ENCODE peak calls at places on chromosome 22, in six cellular contexts. C, Y, M, V, Q and L are unnamed samples.

GRCh38 chr22:32804823-32805585 is 3.5 kb downstream of the TIMP3 start:
- DNase-seq in M (no peak), Y (no peak), C (no peak), V (no peak), Q (peak; percentile 49), L (no peak)

GRCh38 chr22:29693151-29693550 is 26.7 kb upstream of the CABP7 start:
- DNase-seq in Q (no peak), Y (no peak), C (no peak), V (no peak), M (no peak), L (peak; percentile 31)

GRCh38 chr22:17152971-17153370 is 6.1 kb downstream of the HDHD5 start:
- DNase-seq in Q (no peak), M (no peak), C (no peak), Y (no peak), V (peak; percentile 46), L (no peak)

GRCh38 chr22:17949926-17950473 is 74.4 kb downstream of the MICAL3 start:
- DNase-seq in V (no peak), M (no peak), C (no peak), Y (no peak), Q (no peak), L (no peak)

GRCh38 chr22:33578752-33579151 is 341.5 kb downstream of the LARGE1 start:
- DNase-seq in Y (no peak), M (no peak), Q (no peak), V (no peak), C (no peak), L (no peak)

GRCh38 chr22:33851985-33852384 is 68.3 kb downstream of the LARGE1 start:
- DNase-seq in Y (no peak), M (no peak), V (no peak), C (no peak), Q (no peak), L (no peak)

GRCh38 chr22:31530816-31531180 is 34.5 kb downstream of the SFI1 start:
- DNase-seq in M (no peak), Q (no peak), C (no peak), Y (peak; percentile 59), V (no peak), L (no peak)

GRCh38 chr22:32650553-32651345 is 150.8 kb upstream of the TIMP3 start:
- DNase-seq in Y (no peak), C (no peak), Q (no peak), V (no peak), M (peak; percentile 18), L (no peak)

GRCh38 chr22:24965822-24966626 is 13.5 kb downstream of the KIAA1671 start:
- DNase-seq in M (no peak), Y (no peak), C (peak; percentile 74), Q (peak; percentile 86), V (peak; percentile 90), L (peak; percentile 75)

GRCh38 chr22:47132428-47132825 is 370.0 kb downstream of the TBC1D22A start:
- DNase-seq in M (no peak), C (no peak), Q (no peak), Y (no peak), V (no peak), L (no peak)

GRCh38 chr22:36544107-36544620 is 15.2 kb upstream of the EIF3D start:
- DNase-seq in V (no peak), Y (peak; percentile 51), C (no peak), Q (no peak), M (no peak), L (no peak)

GRCh38 chr22:35191412-35191811 is 65.9 kb upstream of the HMGXB4 start:
- DNase-seq in M (no peak), V (no peak), Q (no peak), Y (peak; percentile 32), C (no peak), L (no peak)

GRCh38 chr22:44928064-44928463 is 81.7 kb downstream of the PHF21B start:
- DNase-seq in V (no peak), M (no peak), Q (no peak), C (no peak), Y (no peak), L (no peak)

GRCh38 chr22:30421695-30422480 is 3.7 kb upstream of the MTFP1 start:
- DNase-seq in V (no peak), Q (no peak), M (peak; percentile 25), Y (peak; percentile 23), C (no peak), L (no peak)

GRCh38 chr22:32337015-32337414 is 20.7 kb upstream of the RFPL3 start:
- DNase-seq in M (no peak), Q (no peak), V (no peak), C (no peak), Y (no peak), L (no peak)

GRCh38 chr22:36329217-36330078 is 58.3 kb downstream of the MYH9 start:
- DNase-seq in C (peak; percentile 64), V (peak; percentile 60), Q (peak; percentile 81), M (peak; percentile 64), Y (peak; percentile 96), L (peak; percentile 73)

GRCh38 chr22:31044262-31044861 is 36.8 kb upstream of the SMTN start:
- DNase-seq in V (peak; percentile 61), Y (peak; percentile 77), M (no peak), C (peak; percentile 36), Q (peak; percentile 37), L (peak; percentile 87)

GRCh38 chr22:36055376-36056310 is 27.0 kb upstream of the RBFOX2 start:
- DNase-seq in Y (no peak), C (no peak), V (no peak), Q (no peak), M (no peak), L (no peak)

GRCh38 chr22:33515733-33516297 is 404.5 kb downstream of the LARGE1 start:
- DNase-seq in V (no peak), C (no peak), M (no peak), Y (no peak), Q (no peak), L (no peak)

GRCh38 chr22:24037851-24038765 is 27.0 kb downstream of the CABIN1 start:
- DNase-seq in V (no peak), Q (no peak), M (no peak), Y (no peak), C (no peak), L (no peak)

GRCh38 chr22:43776081-43776670 is 35.9 kb downstream of the EFCAB6 start:
- DNase-seq in C (no peak), M (no peak), V (no peak), Y (no peak), Q (no peak), L (no peak)

GRCh38 chr22:21032843-21033688 is 705 bp upstream of the SLC7A4 start:
- DNase-seq in M (no peak), C (no peak), V (no peak), Q (no peak), Y (no peak), L (no peak)

GRCh38 chr22:40022536-40023225 is 27.9 kb downstream of the FAM83F start:
- DNase-seq in C (no peak), Q (no peak), Y (no peak), M (no peak), V (no peak), L (no peak)
- H3K27me3 ChIP-seq in C (no peaks in the 10 kb centered on the region), Q (no peaks in the 10 kb centered on the region), Y (no peaks in the 10 kb centered on the region), M (no peaks in the 10 kb centered on the region), V (no peaks in the 10 kb centered on the region), L (no peaks in the 10 kb centered on the region)

GRCh38 chr22:37661160-37661924 is 2.8 kb downstream of the PDXP start:
- DNase-seq in Y (peak; percentile 62), M (no peak), V (no peak), Q (no peak), C (no peak), L (no peak)
- TF ChIP-seq CTCF in Y (peak; percentile 64), M (peak; percentile 65), V (no peak), Q (peak; percentile 43), C (peak; percentile 24), L (peak; percentile 8)

DNA sequence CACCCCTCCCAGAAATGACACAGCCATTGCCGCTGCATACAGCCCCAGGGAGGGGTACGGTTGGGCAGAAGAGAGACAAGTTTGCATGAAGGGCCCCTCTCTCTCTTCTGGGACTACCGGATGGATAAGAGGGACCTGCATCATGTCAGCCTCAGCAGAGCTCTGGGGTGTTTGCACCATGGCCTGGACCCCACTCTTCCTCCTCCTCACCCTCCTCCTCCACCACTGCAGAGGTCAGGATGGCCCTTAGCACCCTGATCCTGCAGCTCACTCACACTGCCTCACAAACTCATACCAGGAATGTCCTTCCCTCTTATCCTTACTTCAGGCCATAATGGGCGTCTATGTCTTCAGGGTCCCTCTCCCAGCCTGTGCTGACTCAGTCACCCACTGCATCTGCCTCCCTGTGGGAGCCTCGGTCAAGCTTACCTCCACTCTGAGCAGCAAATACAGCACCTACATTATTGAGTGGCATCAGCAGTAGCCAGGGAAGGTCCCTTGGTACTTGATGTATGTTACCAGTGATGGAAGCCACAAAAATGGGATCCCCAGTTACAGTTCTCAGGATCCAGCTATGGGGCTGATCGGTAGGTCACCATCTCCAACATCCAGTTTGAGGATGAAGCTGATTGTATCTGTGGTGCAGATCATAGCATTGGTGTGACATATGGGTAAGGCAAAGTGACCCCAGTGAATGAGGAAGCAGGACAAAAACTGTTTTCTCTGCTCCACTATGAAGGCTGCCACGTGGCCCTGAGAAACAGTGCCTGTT is 62.2 kb upstream of the VPREB1 start:
- DNase-seq in C (no peak), Y (no peak), Q (no peak), V (no peak), M (no peak), L (no peak)
- H3K27me3 ChIP-seq in C (no peaks in the 10 kb centered on the region), Y (peaks cover 90% of the 10 kb centered on the region), Q (peaks cover 11% of the 10 kb centered on the region), V (peaks cover 44% of the 10 kb centered on the region), M (peaks cover 57% of the 10 kb centered on the region), L (no peaks in the 10 kb centered on the region)

GRCh38 chr22:19631899-19632670 is 82.2 kb upstream of the SEPTIN5 start:
- DNase-seq in Y (peak; percentile 56), C (no peak), V (no peak), M (peak; percentile 95), Q (no peak), L (no peak)
- TF ChIP-seq CTCF in Y (peak; percentile 69), C (no peak), V (peak; percentile 7), M (peak; percentile 97), Q (peak; percentile 13), L (no peak)

DNA sequence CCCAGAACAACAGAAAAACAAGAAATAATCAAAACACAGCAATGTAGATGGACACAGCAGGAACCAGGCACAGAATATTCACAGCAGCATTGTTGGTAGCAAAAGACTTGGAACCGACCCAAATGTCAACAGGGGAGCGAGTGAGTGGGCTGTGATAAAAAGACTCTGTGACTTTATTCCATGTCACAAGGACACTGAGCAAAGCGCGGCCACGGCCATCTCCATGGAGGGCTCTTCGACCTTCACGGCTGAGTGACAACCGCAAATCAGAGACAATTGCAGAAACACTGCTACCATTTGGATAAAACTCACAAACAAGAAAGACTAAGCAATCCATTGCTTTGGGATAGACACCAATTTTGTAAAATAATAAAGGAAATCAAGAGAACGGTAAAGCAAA is 1373.2 kb downstream of the TBC1D22A start:
- DNase-seq in M (no peak), C (no peak), Y (no peak), V (no peak), Q (no peak), L (no peak)
- H3K27me3 ChIP-seq in M (no peaks in the 10 kb centered on the region), C (no peaks in the 10 kb centered on the region), Y (no peaks in the 10 kb centered on the region), V (no peaks in the 10 kb centered on the region), Q (peaks cover 4% of the 10 kb centered on the region), L (no peaks in the 10 kb centered on the region)

GRCh38 chr22:42116848-42117424 is 13.7 kb downstream of the CYP2D6 start:
- DNase-seq in Q (no peak), V (peak; percentile 40), Y (peak; percentile 33), M (no peak), C (peak; percentile 60), L (no peak)
- TF ChIP-seq CTCF in Q (no peak), V (no peak), Y (no peak), M (no peak), C (no peak), L (no peak)